ENCODE peak calls at places on chromosomes 1 and 21, in five cellular contexts. L is esophagus squamous epithelium; K is K562; Y is gastrocnemius medialis; X is naive thymus-derived CD4-positive, alpha-beta T cell. W is an unnamed sample.

GRCh38 chr21:46003575-46004007 is 22.0 kb downstream of the COL6A1 start:
- DNase-seq in X (no peak), K (no peak), L (no peak), Y (no peak), W (peak; percentile 75)

GRCh38 chr1:232111616-232112015 is 485.0 kb downstream of the DISC1 start:
- DNase-seq in Y (no peak), X (no peak), K (no peak), L (no peak), W (no peak)

GRCh38 chr1:23904748-23905357 is 8.3 kb downstream of the CNR2 start:
- DNase-seq in Y (no peak), L (no peak), X (no peak), K (no peak), W (no peak)

GRCh38 chr1:26694185-26694572 is 1.6 kb upstream of the ARID1A start:
- DNase-seq in Y (no peak), X (no peak), K (no peak), L (no peak), W (no peak)

GRCh38 chr21:46005081-46005480 is 23.5 kb downstream of the COL6A1 start:
- DNase-seq in Y (no peak), K (no peak), X (no peak), L (no peak), W (no peak)

GRCh38 chr1:51488372-51489050 is 30.6 kb downstream of the EPS15 start:
- DNase-seq in K (no peak), X (peak; percentile 8), Y (no peak), L (no peak), W (no peak)

GRCh38 chr1:29682171-29682917 is 446.0 kb downstream of the PTPRU start:
- DNase-seq in K (no peak), L (no peak), X (no peak), Y (no peak), W (peak; percentile 70)

GRCh38 chr1:172637522-172637921 is 21.4 kb upstream of the FASLG start:
- DNase-seq in K (peak; percentile 35), Y (no peak), L (no peak), X (no peak), W (no peak)

GRCh38 chr1:153384996-153385580 is 5.8 kb downstream of the S100A8 start:
- DNase-seq in L (no peak), X (no peak), Y (no peak), K (no peak), W (no peak)

GRCh38 chr1:65512967-65513777 is 92.7 kb downstream of the LEPR start:
- DNase-seq in K (no peak), X (no peak), L (no peak), Y (no peak), W (no peak)

GRCh38 chr1:109622895-109623294 is 3.3 kb downstream of the AMPD2 start:
- DNase-seq in L (no peak), Y (no peak), K (no peak), X (no peak), W (peak; percentile 57)

GRCh38 chr1:226360106-226360746 is 47.7 kb downstream of the PARP1 start:
- DNase-seq in Y (no peak), X (no peak), L (no peak), K (no peak), W (no peak)

GRCh38 chr1:71804140-71804539 is 478.2 kb downstream of the NEGR1 start:
- DNase-seq in K (no peak), X (no peak), Y (no peak), L (no peak), W (no peak)

GRCh38 chr1:151881479-151881878 is 27.8 kb downstream of the THEM4 start:
- DNase-seq in Y (no peak), K (no peak), L (no peak), X (no peak), W (no peak)

GRCh38 chr1:158604968-158605367 is at the start of gene OR10Z1:
- DNase-seq in K (no peak), X (no peak), L (no peak), Y (no peak), W (no peak)

GRCh38 chr1:39282537-39283216 is 78.2 kb downstream of the MACF1 start:
- DNase-seq in Y (no peak), L (no peak), X (no peak), K (no peak), W (no peak)

GRCh38 chr1:240033406-240033805 is 58.3 kb upstream of the FMN2 start:
- DNase-seq in L (no peak), X (no peak), Y (no peak), K (no peak), W (no peak)

GRCh38 chr21:14479387-14479786 is 66.7 kb downstream of the SAMSN1 start:
- DNase-seq in X (no peak), K (no peak), L (no peak), Y (no peak), W (no peak)

GRCh38 chr1:230069813-230070212 is 2.8 kb downstream of the GALNT2 start:
- DNase-seq in X (no peak), Y (peak; percentile 60), K (no peak), L (no peak), W (no peak)

GRCh38 chr1:221740941-221741363 is 937 bp downstream of the DUSP10 start:
- DNase-seq in L (no peak), X (peak; percentile 40), Y (no peak), K (no peak), W (peak; percentile 81)

GRCh38 chr1:225911207-225912130 is 12.6 kb downstream of the PYCR2 start:
- DNase-seq in L (no peak), K (peak; percentile 17), Y (no peak), X (peak; percentile 76), W (no peak)

GRCh38 chr1:31580513-31580870 is 4.2 kb downstream of the TINAGL1 start:
- DNase-seq in K (no peak), L (no peak), Y (no peak), X (no peak), W (peak; percentile 92)

GRCh38 chr21:36403713-36404112 is 18.5 kb downstream of the CHAF1B start:
- DNase-seq in X (no peak), K (no peak), L (no peak), Y (no peak), W (no peak)

GRCh38 chr1:64877151-64877550 is 89.2 kb downstream of the JAK1 start:
- DNase-seq in Y (no peak), X (peak; percentile 87), K (no peak), L (no peak), W (no peak)

GRCh38 chr1:198849108-198849507 is 210.3 kb downstream of the PTPRC start:
- DNase-seq in Y (no peak), L (no peak), X (no peak), K (no peak), W (no peak)

GRCh38 chr1:195962051-195962450 is 646.2 kb downstream of the KCNT2 start:
- DNase-seq in L (no peak), X (no peak), Y (no peak), K (no peak), W (no peak)

GRCh38 chr1:107196973-107197562 is 56.2 kb downstream of the NTNG1 start:
- DNase-seq in L (no peak), Y (no peak), K (peak; percentile 35), X (no peak), W (no peak)

GRCh38 chr1:32014199-32014936 is 700 bp downstream of the KHDRBS1 start:
- DNase-seq in Y (peak; percentile 27), X (no peak), L (no peak), K (peak; percentile 70), W (peak; percentile 92)

GRCh38 chr1:54461731-54462596 is 55.8 kb upstream of the SSBP3 start:
- DNase-seq in Y (no peak), X (no peak), K (no peak), L (no peak), W (no peak)

GRCh38 chr1:153150846-153151245 is at the start of gene SPRR2G:
- DNase-seq in X (no peak), K (no peak), L (no peak), Y (no peak), W (no peak)

GRCh38 chr1:59703226-59703917 is 111.4 kb upstream of the HOOK1 start:
- DNase-seq in K (no peak), L (no peak), Y (no peak), X (no peak), W (no peak)

GRCh38 chr1:3064296-3064850 is 4.6 kb upstream of the PRDM16 start:
- DNase-seq in Y (no peak), L (no peak), K (no peak), X (no peak), W (no peak)
- H3K27me3 ChIP-seq in Y (peaks cover 74% of the 10 kb centered on the region), L (peaks cover 58% of the 10 kb centered on the region), K (no peaks in the 10 kb centered on the region), X (no peaks in the 10 kb centered on the region), W (peaks cover 54% of the 10 kb centered on the region)

DNA sequence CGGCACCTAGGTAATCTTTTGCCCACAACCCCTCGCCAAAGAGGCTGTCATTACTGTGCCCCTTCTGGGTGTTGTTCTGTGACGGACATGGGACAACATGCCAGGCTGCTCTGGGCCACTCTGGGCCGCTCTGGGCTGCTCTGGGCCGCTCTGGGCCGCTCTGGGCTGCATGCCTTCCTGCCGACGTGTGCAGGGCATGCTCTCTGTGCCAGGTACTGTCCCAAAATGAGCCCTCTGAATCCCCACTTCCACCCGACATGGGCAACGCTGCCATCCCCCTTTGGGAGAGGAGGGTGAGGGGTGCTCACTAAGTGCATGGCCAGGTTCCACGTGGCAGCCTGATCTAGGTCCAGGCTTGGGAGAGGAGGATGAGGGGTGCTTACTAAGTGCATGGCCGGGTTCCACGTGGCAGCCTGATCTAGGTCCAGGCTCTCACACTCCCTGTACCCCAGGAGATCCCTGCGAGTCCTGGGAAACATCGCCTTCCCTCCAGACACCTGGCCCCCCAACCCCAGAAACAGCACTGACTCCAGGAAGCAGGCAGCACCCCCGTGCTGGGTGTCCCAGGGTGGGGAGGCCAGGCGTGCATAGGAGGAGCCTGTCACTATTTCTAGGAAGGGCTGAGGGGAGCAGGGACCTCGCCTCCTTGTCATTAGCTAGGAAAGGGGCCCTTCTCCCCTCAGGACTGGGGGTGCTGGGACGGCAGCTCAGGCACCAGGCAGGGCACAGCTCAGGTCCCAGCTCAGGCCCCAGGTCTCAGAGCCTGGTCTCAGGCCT is 16.5 kb downstream of the TTC34 start:
- DNase-seq in Y (no peak), K (no peak), X (no peak), L (no peak), W (no peak)
- H3K27me3 ChIP-seq in Y (peaks cover 26% of the 10 kb centered on the region), K (no peaks in the 10 kb centered on the region), X (peaks cover 6% of the 10 kb centered on the region), L (peaks cover 8% of the 10 kb centered on the region), W (peaks cover 17% of the 10 kb centered on the region)

GRCh38 chr1:12441414-12442105 is 176.4 kb downstream of the DHRS3 start:
- DNase-seq in Y (no peak), K (peak; percentile 48), L (no peak), X (no peak), W (no peak)
- H3K27me3 ChIP-seq in Y (no peaks in the 10 kb centered on the region), K (no peaks in the 10 kb centered on the region), L (no peaks in the 10 kb centered on the region), X (no peaks in the 10 kb centered on the region), W (no peaks in the 10 kb centered on the region)

GRCh38 chr1:228512852-228513243 is 25.7 kb downstream of the RNF187 start:
- DNase-seq in Y (no peak), X (no peak), K (no peak), L (no peak), W (no peak)
- H3K27me3 ChIP-seq in Y (no peaks in the 10 kb centered on the region), X (no peaks in the 10 kb centered on the region), K (no peaks in the 10 kb centered on the region), L (no peaks in the 10 kb centered on the region), W (peaks cover 73% of the 10 kb centered on the region)

DNA sequence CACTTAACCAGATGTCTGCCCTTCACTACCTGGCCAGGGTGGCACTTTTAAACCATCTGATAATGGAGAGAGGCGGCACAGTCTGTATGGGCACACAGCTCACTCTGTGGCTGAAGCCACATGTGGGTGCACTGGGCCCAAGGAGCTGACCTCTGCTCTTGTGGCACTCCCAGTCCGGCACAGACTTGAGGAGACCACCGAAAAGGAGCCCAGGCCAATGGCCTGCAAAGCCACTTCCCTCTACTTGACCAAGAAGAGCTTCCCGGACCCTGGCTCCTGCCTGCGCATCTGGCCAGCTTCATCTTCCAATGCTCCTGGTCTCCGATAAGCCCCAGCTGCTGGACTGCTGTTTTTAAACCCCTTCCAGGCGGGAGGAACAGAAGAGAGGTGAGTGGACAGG is 11.8 kb downstream of the GNG4 start:
- DNase-seq in K (no peak), X (no peak), L (no peak), Y (no peak), W (no peak)
- H3K27me3 ChIP-seq in K (peaks cover 50% of the 10 kb centered on the region), X (no peaks in the 10 kb centered on the region), L (no peaks in the 10 kb centered on the region), Y (no peaks in the 10 kb centered on the region), W (no peaks in the 10 kb centered on the region)

W was measured in esophagus muscularis mucosa.